ENCODE peak calls at places on chromosomes 1 and 21, in nine cellular contexts. P, W, H, U, F, L, I, O and V are unnamed samples.

GRCh38 chr1:154304664-154305337 is 16.1 kb upstream of the AQP10 start:
- DNase-seq in P (no peak), W (no peak), H (no peak), U (no peak), F (no peak), L (no peak), I (no peak), O (no peak), V (no peak)

GRCh38 chr1:81781749-81782148 is 19.0 kb upstream of the ADGRL2 start:
- DNase-seq in P (no peak), W (no peak), H (no peak), U (no peak), F (no peak), L (no peak), I (no peak), O (no peak), V (no peak)

GRCh38 chr1:218982482-218982881 is 191.2 kb upstream of the LYPLAL1 start:
- DNase-seq in P (no peak), W (no peak), H (no peak), U (no peak), F (no peak), L (no peak), I (no peak), O (no peak), V (no peak)

GRCh38 chr1:230940848-230941247 is 37.8 kb downstream of the TTC13 start:
- DNase-seq in P (no peak), W (no peak), H (no peak), U (no peak), F (no peak), L (no peak), I (no peak), O (no peak), V (no peak)

GRCh38 chr1:208254862-208255261 is 10.7 kb upstream of the PLXNA2 start:
- DNase-seq in P (no peak), W (no peak), H (no peak), U (no peak), F (no peak), L (no peak), I (no peak), O (no peak), V (no peak)

GRCh38 chr1:206039046-206039929 is 13.7 kb upstream of the RHEX start:
- DNase-seq in P (no peak), W (no peak), H (no peak), U (no peak), F (no peak), L (no peak), I (no peak), O (no peak), V (no peak)

GRCh38 chr1:88737338-88737927 is 53.4 kb downstream of the PKN2 start:
- DNase-seq in P (no peak), W (no peak), H (no peak), U (no peak), F (no peak), L (no peak), I (no peak), O (no peak), V (no peak)

GRCh38 chr1:85274969-85275453 is 1.4 kb downstream of the BCL10 start:
- DNase-seq in P (no peak), W (no peak), H (no peak), U (peak), F (no peak), L (no peak), I (no peak), O (no peak), V (no peak)

GRCh38 chr1:90335566-90335965 is 340.7 kb downstream of the ZNF326 start:
- DNase-seq in P (no peak), W (no peak), H (no peak), U (no peak), F (no peak), L (no peak), I (no peak), O (no peak), V (no peak)

GRCh38 chr1:78716186-78716585 is 66.6 kb downstream of the IFI44 start:
- DNase-seq in P (no peak), W (no peak), H (no peak), U (peak), F (no peak), L (no peak), I (no peak), O (no peak), V (no peak)

GRCh38 chr1:1914842-1915692 is at the start of gene CALML6:
- DNase-seq in P (no peak), W (no peak), H (no peak), U (no peak), F (no peak), L (no peak), I (peak), O (no peak), V (no peak)

GRCh38 chr1:167542109-167543032 is 11.2 kb downstream of the CREG1 start:
- DNase-seq in P (no peak), W (no peak), H (no peak), U (no peak), F (no peak), L (no peak), I (no peak), O (no peak), V (no peak)

GRCh38 chr1:16146888-16147614 is 8.8 kb downstream of the EPHA2 start:
- DNase-seq in P (no peak), W (no peak), H (no peak), U (peak), F (peak), L (no peak), I (no peak), O (no peak), V (no peak)

GRCh38 chr1:168195199-168196135 is 16.7 kb downstream of the TIPRL start:
- DNase-seq in P (no peak), W (no peak), H (no peak), U (no peak), F (peak), L (no peak), I (no peak), O (no peak), V (no peak)

GRCh38 chr1:114344656-114345055 is 166.3 kb downstream of the TRIM33 start:
- DNase-seq in P (no peak), W (no peak), H (no peak), U (no peak), F (no peak), L (no peak), I (no peak), O (no peak), V (no peak)

GRCh38 chr1:41515131-41515678 is 30.7 kb upstream of the EDN2 start:
- DNase-seq in P (no peak), W (no peak), H (peak), U (no peak), F (no peak), L (no peak), I (no peak), O (no peak), V (no peak)

GRCh38 chr1:21022279-21023040 is 154.2 kb downstream of the EIF4G3 start:
- DNase-seq in P (peak), W (peak), H (peak), U (peak), F (peak), L (peak), I (no peak), O (peak), V (peak)
- TF ChIP-seq POLR2AphosphoS5 in P (peak), W (peak), H (peak), U (peak), F (peak), L (peak), I (no peak), O (no peak), V (peak)

DNA sequence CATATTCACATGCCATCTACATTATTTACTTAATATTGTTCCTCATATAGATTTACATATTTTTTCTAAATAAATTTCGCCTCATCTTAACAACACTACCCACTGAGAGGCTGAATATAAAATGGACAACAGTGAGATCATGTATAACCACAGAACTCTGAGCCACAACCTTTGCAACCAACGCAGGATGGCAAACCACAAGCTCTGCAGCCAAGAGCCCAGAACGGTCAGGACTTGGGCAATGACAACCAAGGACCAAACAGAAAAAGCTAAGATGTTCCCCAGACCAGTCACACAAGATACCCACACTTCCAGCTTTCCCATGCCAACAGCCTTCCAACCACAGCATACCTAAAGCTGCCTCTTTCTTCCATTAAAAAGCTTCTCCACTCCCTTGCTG is 118.1 kb downstream of the AKT3 start:
- DNase-seq in P (no peak), W (no peak), H (no peak), U (no peak), F (no peak), L (no peak), I (no peak), O (no peak), V (no peak)
- TF ChIP-seq POLR2AphosphoS5 in P (no peak), W (no peak), H (no peak), U (no peak), F (no peak), L (no peak), I (no peak), O (no peak), V (no peak)

GRCh38 chr1:244862699-244863490 is 1.4 kb downstream of the HNRNPU start:
- DNase-seq in P (peak), W (peak), H (peak), U (peak), F (peak), L (peak), I (peak), O (peak), V (peak)
- TF ChIP-seq POLR2AphosphoS5 in P (peak), W (no peak), H (peak), U (peak), F (peak), L (peak), I (no peak), O (peak), V (peak)

DNA sequence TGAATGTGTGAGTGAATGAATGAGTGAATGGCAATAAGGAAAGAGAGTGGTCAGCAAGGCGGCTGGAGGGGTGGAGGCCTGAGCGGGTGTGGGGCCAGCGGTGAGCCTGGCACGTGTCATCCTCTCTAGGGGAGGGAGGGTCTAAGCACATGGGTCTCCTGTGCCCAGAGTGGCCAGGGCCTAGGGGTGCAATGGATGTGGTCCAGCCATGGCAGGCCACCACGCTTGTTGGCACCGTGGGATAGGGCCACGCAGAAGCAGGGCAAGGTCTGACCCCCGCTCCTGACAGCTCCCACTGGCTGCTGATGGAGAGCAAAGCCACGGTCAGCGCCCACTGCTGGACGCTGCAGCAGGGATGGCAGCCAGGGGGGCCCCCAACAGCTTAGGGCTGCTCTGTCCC is 19.5 kb upstream of the SPSB1 start:
- DNase-seq in P (no peak), W (no peak), H (no peak), U (no peak), F (no peak), L (no peak), I (no peak), O (no peak), V (no peak)
- TF ChIP-seq POLR2AphosphoS5 in P (no peak), W (no peak), H (no peak), U (no peak), F (no peak), L (no peak), I (no peak), O (no peak), V (no peak)

GRCh38 chr1:24894002-24894401 is 36.1 kb downstream of the RUNX3 start:
- DNase-seq in P (no peak), W (no peak), H (peak), U (no peak), F (no peak), L (no peak), I (peak), O (no peak), V (no peak)

GRCh38 chr1:24890861-24891260 is 39.2 kb downstream of the RUNX3 start:
- DNase-seq in P (no peak), W (no peak), H (no peak), U (no peak), F (no peak), L (no peak), I (no peak), O (no peak), V (no peak)

GRCh38 chr1:24892188-24893153 is 37.6 kb downstream of the RUNX3 start:
- DNase-seq in P (no peak), W (no peak), H (peak), U (no peak), F (no peak), L (peak), I (peak), O (no peak), V (no peak)

GRCh38 chr1:24895511-24895910 is 34.6 kb downstream of the RUNX3 start:
- DNase-seq in P (no peak), W (no peak), H (no peak), U (no peak), F (no peak), L (peak), I (no peak), O (no peak), V (no peak)

DNA sequence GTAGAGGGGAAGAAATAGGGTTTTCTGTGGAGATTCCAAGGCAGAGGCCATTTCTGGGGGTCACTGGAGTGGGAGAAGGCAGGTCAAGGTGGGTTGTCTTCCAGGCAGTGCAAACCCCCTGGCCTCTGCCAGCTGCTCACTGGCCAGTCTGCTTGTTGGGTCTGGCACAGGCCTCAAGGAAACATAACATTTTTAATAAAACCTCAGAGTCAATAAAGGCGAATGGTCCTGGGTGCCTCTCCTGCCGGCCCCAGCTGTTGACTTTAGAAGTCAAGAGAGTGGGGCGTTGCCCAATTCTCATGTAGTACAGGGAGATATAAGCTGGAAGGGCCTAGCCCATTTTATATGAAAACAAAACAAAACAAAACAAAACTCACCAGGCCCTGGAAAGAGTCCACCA is 36.6 kb downstream of the RUNX3 start:
- DNase-seq in P (peak), W (no peak), H (no peak), U (no peak), F (no peak), L (peak), I (peak), O (no peak), V (no peak)
- TF ChIP-seq POLR2AphosphoS5 in P (peak), W (no peak), H (no peak), U (no peak), F (no peak), L (no peak), I (no peak), O (no peak), V (no peak)

DNA sequence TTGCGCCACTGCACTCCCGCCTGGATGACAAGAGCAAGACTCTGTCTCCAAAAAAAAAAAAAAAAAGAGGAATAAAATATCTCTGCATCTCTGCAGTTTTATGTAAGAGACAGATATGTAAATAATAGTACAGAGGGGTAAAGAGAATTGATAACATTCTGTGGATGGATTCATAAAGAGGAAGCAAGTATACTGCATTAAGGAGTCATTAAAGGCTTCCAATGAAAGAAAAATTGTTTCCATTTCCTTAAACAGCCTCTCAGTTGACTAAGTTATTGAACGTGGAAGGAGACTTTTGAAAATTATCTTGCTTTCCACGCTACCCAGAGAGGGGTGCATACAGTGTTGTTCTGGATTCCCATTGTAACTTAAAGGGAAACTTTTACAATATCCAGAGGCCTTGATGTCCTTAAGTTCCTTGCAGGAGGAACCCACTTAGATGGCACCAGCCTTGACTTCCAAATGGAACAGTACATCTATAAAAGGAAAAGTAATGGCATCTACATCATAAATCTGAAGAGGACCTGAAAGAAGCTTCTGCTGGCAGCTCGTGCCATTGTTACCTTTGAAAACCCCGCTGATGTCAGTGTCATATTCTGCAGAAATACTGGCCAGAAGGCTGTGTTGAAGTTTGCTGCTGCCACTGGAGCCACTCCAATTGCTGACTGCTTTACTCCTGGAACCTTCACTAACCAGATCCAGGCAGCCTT is 13.8 kb downstream of the CEP350 start:
- DNase-seq in P (no peak), W (no peak), H (no peak), U (no peak), F (no peak), L (no peak), I (no peak), O (no peak), V (no peak)
- TF ChIP-seq POLR2AphosphoS5 in P (no peak), W (no peak), H (no peak), U (no peak), F (no peak), L (no peak), I (no peak), O (no peak), V (no peak)

GRCh38 chr21:43645987-43646386 is 13.3 kb downstream of the HSF2BP start:
- DNase-seq in P (no peak), W (no peak), H (no peak), U (no peak), F (no peak), L (no peak), I (no peak), O (no peak), V (no peak)

GRCh38 chr21:43644609-43645008 is 14.7 kb downstream of the HSF2BP start:
- DNase-seq in P (no peak), W (no peak), H (no peak), U (peak), F (no peak), L (no peak), I (no peak), O (no peak), V (no peak)

GRCh38 chr21:43648171-43648570 is 11.1 kb downstream of the HSF2BP start:
- DNase-seq in P (no peak), W (no peak), H (no peak), U (no peak), F (no peak), L (no peak), I (no peak), O (no peak), V (no peak)

GRCh38 chr21:43645414-43645891 is 13.8 kb downstream of the HSF2BP start:
- DNase-seq in P (peak), W (no peak), H (peak), U (peak), F (peak), L (peak), I (no peak), O (no peak), V (peak)

GRCh38 chr21:43646550-43647260 is 12.6 kb downstream of the HSF2BP start:
- DNase-seq in P (peak), W (peak), H (peak), U (peak), F (peak), L (peak), I (peak), O (peak), V (peak)
- TF ChIP-seq POLR2AphosphoS5 in P (peak), W (no peak), H (peak), U (peak), F (no peak), L (peak), I (peak), O (no peak), V (no peak)

DNA sequence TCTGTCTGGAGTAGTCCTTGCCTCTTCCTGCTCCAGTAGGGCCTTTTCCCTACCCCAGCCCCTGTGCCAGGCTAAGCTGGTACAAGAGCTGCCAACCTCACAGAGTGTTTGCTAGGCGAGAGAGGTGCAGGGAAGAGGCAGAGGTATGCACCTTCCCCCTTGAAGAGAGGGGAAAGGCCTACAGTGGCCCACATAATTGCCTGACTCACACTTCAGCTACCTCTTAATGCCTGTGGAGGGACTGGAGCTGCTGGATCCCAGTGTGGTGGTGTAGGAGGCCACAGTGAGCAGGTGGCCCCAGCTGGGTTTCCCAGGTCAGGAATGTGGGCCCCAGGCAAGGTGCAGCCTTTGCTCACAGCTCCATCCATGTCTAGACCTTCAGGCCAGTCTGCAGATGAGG is 3.3 kb upstream of the CCDC28B start:
- DNase-seq in P (no peak), W (no peak), H (no peak), U (no peak), F (no peak), L (no peak), I (no peak), O (no peak), V (no peak)
- TF ChIP-seq POLR2AphosphoS5 in P (no peak), W (no peak), H (no peak), U (no peak), F (no peak), L (no peak), I (no peak), O (no peak), V (peak)